ENCODE peak calls at places on chromosome 17, in nine cellular contexts. One of them, this sample, is unnamed.

GRCh38 chr17:83171661-83172060 is 92.3 kb downstream of the METRNL start:
- DNase-seq in activated CD8-positive, alpha-beta memory T cell treated with anti-CD3 and anti-CD28 coated beads for 1 hour: no peak
- DNase-seq in NCI-H345: no peak
- DNase-seq in dermis microvascular lymphatic vessel endothelial cell: no peak
- DNase-seq in NCI-H2107: no peak
- DNase-seq in NCI-H1092: no peak
- DNase-seq in GM19239: no peak
- DNase-seq in OCI-M1: no peak
- DNase-seq in ACHN: no peak
- DNase-seq in this sample: no peak

GRCh38 chr17:1588781-1589585 is 26.4 kb upstream of the PITPNA start:
- DNase-seq in NCI-H1092: no peak
- DNase-seq in NCI-H345: no peak
- DNase-seq in ACHN: no peak
- DNase-seq in GM19239: no peak
- DNase-seq in OCI-M1: no peak
- DNase-seq in dermis microvascular lymphatic vessel endothelial cell: no peak
- DNase-seq in activated CD8-positive, alpha-beta memory T cell treated with anti-CD3 and anti-CD28 coated beads for 1 hour: no peak
- DNase-seq in NCI-H2107: no peak
- DNase-seq in this sample: no peak

GRCh38 chr17:6548034-6548433 is 8.3 kb downstream of the PITPNM3 start:
- DNase-seq in activated CD8-positive, alpha-beta memory T cell treated with anti-CD3 and anti-CD28 coated beads for 1 hour: no peak
- DNase-seq in NCI-H1092: no peak
- DNase-seq in GM19239: no peak
- DNase-seq in NCI-H2107: no peak
- DNase-seq in dermis microvascular lymphatic vessel endothelial cell: no peak
- DNase-seq in ACHN: no peak
- DNase-seq in OCI-M1: no peak
- DNase-seq in NCI-H345: peak
- DNase-seq in this sample: no peak

GRCh38 chr17:29124931-29125270 is 55.3 kb downstream of the MYO18A start:
- DNase-seq in GM19239: no peak
- DNase-seq in activated CD8-positive, alpha-beta memory T cell treated with anti-CD3 and anti-CD28 coated beads for 1 hour: no peak
- DNase-seq in dermis microvascular lymphatic vessel endothelial cell: no peak
- DNase-seq in NCI-H1092: no peak
- DNase-seq in OCI-M1: peak
- DNase-seq in NCI-H2107: no peak
- DNase-seq in NCI-H345: no peak
- DNase-seq in ACHN: no peak
- DNase-seq in this sample: no peak

GRCh38 chr17:18258356-18259038 is at the start of gene FLII:
- DNase-seq in ACHN: peak
- DNase-seq in OCI-M1: peak
- DNase-seq in GM19239: peak
- DNase-seq in activated CD8-positive, alpha-beta memory T cell treated with anti-CD3 and anti-CD28 coated beads for 1 hour: no peak
- DNase-seq in NCI-H1092: no peak
- DNase-seq in NCI-H345: peak
- DNase-seq in dermis microvascular lymphatic vessel endothelial cell: no peak
- DNase-seq in NCI-H2107: no peak
- DNase-seq in this sample: no peak

GRCh38 chr17:79646721-79647455 is 36.0 kb upstream of the RBFOX3 start:
- DNase-seq in activated CD8-positive, alpha-beta memory T cell treated with anti-CD3 and anti-CD28 coated beads for 1 hour: no peak
- DNase-seq in NCI-H1092: no peak
- DNase-seq in dermis microvascular lymphatic vessel endothelial cell: no peak
- DNase-seq in NCI-H2107: no peak
- DNase-seq in GM19239: no peak
- DNase-seq in NCI-H345: no peak
- DNase-seq in OCI-M1: no peak
- DNase-seq in ACHN: no peak
- DNase-seq in this sample: no peak

GRCh38 chr17:7842380-7842949 is 8.4 kb downstream of the KDM6B start:
- DNase-seq in GM19239: no peak
- DNase-seq in OCI-M1: peak
- DNase-seq in NCI-H345: peak
- DNase-seq in NCI-H1092: no peak
- DNase-seq in dermis microvascular lymphatic vessel endothelial cell: peak
- DNase-seq in activated CD8-positive, alpha-beta memory T cell treated with anti-CD3 and anti-CD28 coated beads for 1 hour: peak
- DNase-seq in NCI-H2107: no peak
- DNase-seq in ACHN: peak
- DNase-seq in this sample: no peak

GRCh38 chr17:51121620-51122472 is 1.2 kb upstream of the SPAG9 start:
- DNase-seq in activated CD8-positive, alpha-beta memory T cell treated with anti-CD3 and anti-CD28 coated beads for 1 hour: peak
- DNase-seq in NCI-H345: no peak
- DNase-seq in ACHN: peak
- DNase-seq in GM19239: peak
- DNase-seq in dermis microvascular lymphatic vessel endothelial cell: peak
- DNase-seq in NCI-H2107: no peak
- DNase-seq in OCI-M1: peak
- DNase-seq in NCI-H1092: no peak
- DNase-seq in this sample: no peak

GRCh38 chr17:38560503-38561318 is 45.0 kb downstream of the SRCIN1 start:
- DNase-seq in NCI-H2107: no peak
- DNase-seq in GM19239: no peak
- DNase-seq in OCI-M1: peak
- DNase-seq in dermis microvascular lymphatic vessel endothelial cell: no peak
- DNase-seq in NCI-H345: no peak
- DNase-seq in activated CD8-positive, alpha-beta memory T cell treated with anti-CD3 and anti-CD28 coated beads for 1 hour: no peak
- DNase-seq in ACHN: peak
- DNase-seq in NCI-H1092: no peak
- DNase-seq in this sample: no peak

GRCh38 chr17:49918591-49918990 is 50.4 kb upstream of the DLX4 start:
- DNase-seq in OCI-M1: no peak
- DNase-seq in NCI-H2107: no peak
- DNase-seq in dermis microvascular lymphatic vessel endothelial cell: no peak
- DNase-seq in activated CD8-positive, alpha-beta memory T cell treated with anti-CD3 and anti-CD28 coated beads for 1 hour: no peak
- DNase-seq in NCI-H1092: no peak
- DNase-seq in NCI-H345: no peak
- DNase-seq in GM19239: no peak
- DNase-seq in ACHN: no peak
- DNase-seq in this sample: no peak

GRCh38 chr17:43219001-43219400 is 7.3 kb downstream of the TMEM106A start:
- DNase-seq in OCI-M1: no peak
- DNase-seq in dermis microvascular lymphatic vessel endothelial cell: no peak
- DNase-seq in NCI-H345: no peak
- DNase-seq in ACHN: no peak
- DNase-seq in activated CD8-positive, alpha-beta memory T cell treated with anti-CD3 and anti-CD28 coated beads for 1 hour: no peak
- DNase-seq in NCI-H1092: no peak
- DNase-seq in GM19239: no peak
- DNase-seq in NCI-H2107: no peak
- DNase-seq in this sample: no peak

GRCh38 chr17:48630925-48631692 is 5.0 kb upstream of the HOXB9 start:
- DNase-seq in OCI-M1: peak
- DNase-seq in NCI-H2107: no peak
- DNase-seq in activated CD8-positive, alpha-beta memory T cell treated with anti-CD3 and anti-CD28 coated beads for 1 hour: no peak
- DNase-seq in ACHN: no peak
- DNase-seq in NCI-H345: no peak
- DNase-seq in dermis microvascular lymphatic vessel endothelial cell: no peak
- DNase-seq in GM19239: no peak
- DNase-seq in NCI-H1092: no peak
- DNase-seq in this sample: no peak

GRCh38 chr17:34365340-34365739 is 2.3 kb upstream of the CCL1 start:
- DNase-seq in GM19239: no peak
- DNase-seq in NCI-H345: no peak
- DNase-seq in NCI-H2107: no peak
- DNase-seq in NCI-H1092: no peak
- DNase-seq in activated CD8-positive, alpha-beta memory T cell treated with anti-CD3 and anti-CD28 coated beads for 1 hour: no peak
- DNase-seq in ACHN: no peak
- DNase-seq in dermis microvascular lymphatic vessel endothelial cell: no peak
- DNase-seq in OCI-M1: no peak
- DNase-seq in this sample: no peak

GRCh38 chr17:20201059-20201458 is 191.9 kb downstream of the SPECC1 start:
- DNase-seq in NCI-H345: no peak
- DNase-seq in NCI-H2107: no peak
- DNase-seq in ACHN: no peak
- DNase-seq in NCI-H1092: no peak
- DNase-seq in GM19239: no peak
- DNase-seq in dermis microvascular lymphatic vessel endothelial cell: no peak
- DNase-seq in OCI-M1: no peak
- DNase-seq in activated CD8-positive, alpha-beta memory T cell treated with anti-CD3 and anti-CD28 coated beads for 1 hour: no peak
- DNase-seq in this sample: no peak

GRCh38 chr17:78168906-78169793 is 769 bp downstream of the SYNGR2 start:
- DNase-seq in activated CD8-positive, alpha-beta memory T cell treated with anti-CD3 and anti-CD28 coated beads for 1 hour: no peak
- DNase-seq in NCI-H2107: no peak
- DNase-seq in NCI-H345: peak
- DNase-seq in GM19239: no peak
- DNase-seq in dermis microvascular lymphatic vessel endothelial cell: no peak
- DNase-seq in OCI-M1: no peak
- DNase-seq in NCI-H1092: no peak
- DNase-seq in ACHN: peak
- DNase-seq in this sample: no peak

GRCh38 chr17:17081304-17081940 is 39.2 kb downstream of the MPRIP start:
- DNase-seq in OCI-M1: no peak
- DNase-seq in NCI-H1092: no peak
- DNase-seq in NCI-H345: no peak
- DNase-seq in activated CD8-positive, alpha-beta memory T cell treated with anti-CD3 and anti-CD28 coated beads for 1 hour: no peak
- DNase-seq in ACHN: no peak
- DNase-seq in NCI-H2107: no peak
- DNase-seq in GM19239: no peak
- DNase-seq in dermis microvascular lymphatic vessel endothelial cell: no peak
- DNase-seq in this sample: no peak

GRCh38 chr17:3485481-3486068 is 9.8 kb downstream of the ASPA start:
- DNase-seq in OCI-M1: no peak
- DNase-seq in activated CD8-positive, alpha-beta memory T cell treated with anti-CD3 and anti-CD28 coated beads for 1 hour: no peak
- DNase-seq in NCI-H1092: no peak
- DNase-seq in GM19239: no peak
- DNase-seq in dermis microvascular lymphatic vessel endothelial cell: no peak
- DNase-seq in NCI-H345: no peak
- DNase-seq in ACHN: no peak
- DNase-seq in NCI-H2107: no peak
- DNase-seq in this sample: no peak

GRCh38 chr17:66331038-66331816 is 28.8 kb downstream of the PRKCA start:
- DNase-seq in NCI-H2107: no peak
- DNase-seq in dermis microvascular lymphatic vessel endothelial cell: no peak
- DNase-seq in NCI-H345: no peak
- DNase-seq in NCI-H1092: no peak
- DNase-seq in activated CD8-positive, alpha-beta memory T cell treated with anti-CD3 and anti-CD28 coated beads for 1 hour: no peak
- DNase-seq in OCI-M1: no peak
- DNase-seq in GM19239: no peak
- DNase-seq in ACHN: no peak
- DNase-seq in this sample: no peak

GRCh38 chr17:57107498-57108101 is 22.6 kb downstream of the AKAP1 start:
- DNase-seq in NCI-H345: peak
- DNase-seq in activated CD8-positive, alpha-beta memory T cell treated with anti-CD3 and anti-CD28 coated beads for 1 hour: no peak
- DNase-seq in GM19239: no peak
- DNase-seq in NCI-H2107: peak
- DNase-seq in NCI-H1092: no peak
- DNase-seq in dermis microvascular lymphatic vessel endothelial cell: no peak
- DNase-seq in OCI-M1: no peak
- DNase-seq in ACHN: peak
- DNase-seq in this sample: no peak

GRCh38 chr17:5210853-5211252 is 19.2 kb upstream of the ZNF594 start:
- DNase-seq in GM19239: no peak
- DNase-seq in OCI-M1: no peak
- DNase-seq in NCI-H1092: no peak
- DNase-seq in activated CD8-positive, alpha-beta memory T cell treated with anti-CD3 and anti-CD28 coated beads for 1 hour: no peak
- DNase-seq in dermis microvascular lymphatic vessel endothelial cell: no peak
- DNase-seq in NCI-H2107: no peak
- DNase-seq in NCI-H345: no peak
- DNase-seq in ACHN: no peak
- DNase-seq in this sample: no peak

GRCh38 chr17:19262650-19263620 is 25.8 kb downstream of the EPN2 start:
- DNase-seq in NCI-H345: no peak
- DNase-seq in NCI-H1092: no peak
- DNase-seq in GM19239: no peak
- DNase-seq in activated CD8-positive, alpha-beta memory T cell treated with anti-CD3 and anti-CD28 coated beads for 1 hour: no peak
- DNase-seq in dermis microvascular lymphatic vessel endothelial cell: no peak
- DNase-seq in OCI-M1: no peak
- DNase-seq in ACHN: no peak
- DNase-seq in NCI-H2107: no peak
- DNase-seq in this sample: no peak

GRCh38 chr17:75099881-75100595 is 9.7 kb upstream of the ARMC7 start:
- DNase-seq in ACHN: no peak
- DNase-seq in OCI-M1: no peak
- DNase-seq in GM19239: no peak
- DNase-seq in NCI-H2107: no peak
- DNase-seq in activated CD8-positive, alpha-beta memory T cell treated with anti-CD3 and anti-CD28 coated beads for 1 hour: no peak
- DNase-seq in dermis microvascular lymphatic vessel endothelial cell: no peak
- DNase-seq in NCI-H345: no peak
- DNase-seq in NCI-H1092: no peak
- DNase-seq in this sample: no peak

GRCh38 chr17:8108972-8109668 is 9.2 kb downstream of the ALOXE3 start:
- DNase-seq in NCI-H2107: no peak
- DNase-seq in dermis microvascular lymphatic vessel endothelial cell: no peak
- DNase-seq in GM19239: no peak
- DNase-seq in ACHN: no peak
- DNase-seq in activated CD8-positive, alpha-beta memory T cell treated with anti-CD3 and anti-CD28 coated beads for 1 hour: no peak
- DNase-seq in NCI-H345: no peak
- DNase-seq in NCI-H1092: no peak
- DNase-seq in OCI-M1: no peak
- DNase-seq in this sample: no peak

GRCh38 chr17:77371117-77371887 is 230.5 kb downstream of the SEC14L1 start:
- DNase-seq in dermis microvascular lymphatic vessel endothelial cell: no peak
- DNase-seq in NCI-H2107: peak
- DNase-seq in NCI-H345: peak
- DNase-seq in NCI-H1092: peak
- DNase-seq in OCI-M1: peak
- DNase-seq in GM19239: no peak
- DNase-seq in ACHN: no peak
- DNase-seq in activated CD8-positive, alpha-beta memory T cell treated with anti-CD3 and anti-CD28 coated beads for 1 hour: no peak
- DNase-seq in this sample: peak

GRCh38 chr17:75417054-75417453 is 11.6 kb upstream of the GRB2 start:
- DNase-seq in OCI-M1: no peak
- DNase-seq in activated CD8-positive, alpha-beta memory T cell treated with anti-CD3 and anti-CD28 coated beads for 1 hour: no peak
- DNase-seq in NCI-H1092: no peak
- DNase-seq in GM19239: no peak
- DNase-seq in ACHN: no peak
- DNase-seq in dermis microvascular lymphatic vessel endothelial cell: no peak
- DNase-seq in NCI-H345: no peak
- DNase-seq in NCI-H2107: no peak
- DNase-seq in this sample: no peak

GRCh38 chr17:39622380-39623006 is 4.3 kb upstream of the PPP1R1B start:
- DNase-seq in NCI-H1092: no peak
- DNase-seq in GM19239: no peak
- DNase-seq in NCI-H345: no peak
- DNase-seq in OCI-M1: no peak
- DNase-seq in NCI-H2107: no peak
- DNase-seq in activated CD8-positive, alpha-beta memory T cell treated with anti-CD3 and anti-CD28 coated beads for 1 hour: no peak
- DNase-seq in ACHN: peak
- DNase-seq in dermis microvascular lymphatic vessel endothelial cell: no peak
- DNase-seq in this sample: no peak